ENCODE peak calls at places on chromosome 4, in six cellular contexts. J, M, T, Y, U and V are unnamed samples.

GRCh38 chr4:86948276-86948675 is 13.5 kb downstream of the AFF1 start:
- DNase-seq in J (no peak), M (no peak), T (no peak), Y (no peak), U (no peak), V (no peak)

GRCh38 chr4:1237981-1238675 is 10.8 kb downstream of the CTBP1 start:
- DNase-seq in J (peak; percentile 42), M (no peak), T (no peak), Y (no peak), U (no peak), V (no peak)

GRCh38 chr4:37542749-37543148 is 143.4 kb downstream of the RELL1 start:
- DNase-seq in J (no peak), M (no peak), T (no peak), Y (no peak), U (no peak), V (no peak)

GRCh38 chr4:74166135-74166534 is 8.2 kb downstream of the MTHFD2L start:
- DNase-seq in J (no peak), M (no peak), T (no peak), Y (no peak), U (no peak), V (no peak)

GRCh38 chr4:1370321-1371124 is 23.5 kb downstream of the UVSSA start:
- DNase-seq in J (no peak), M (no peak), T (peak; percentile 6), Y (no peak), U (no peak), V (no peak)

GRCh38 chr4:151842430-151843079 is 81.7 kb upstream of the GATB start:
- DNase-seq in J (no peak), M (no peak), T (no peak), Y (no peak), U (no peak), V (no peak)

GRCh38 chr4:145735330-145735638 is 55.3 kb downstream of the C4orf51 start:
- DNase-seq in J (no peak), M (peak; percentile 98), T (no peak), Y (no peak), U (no peak), V (no peak)

GRCh38 chr4:110364911-110365520 is 110.9 kb upstream of the ENPEP start:
- DNase-seq in J (no peak), M (peak; percentile 19), T (no peak), Y (no peak), U (no peak), V (no peak)

DNA sequence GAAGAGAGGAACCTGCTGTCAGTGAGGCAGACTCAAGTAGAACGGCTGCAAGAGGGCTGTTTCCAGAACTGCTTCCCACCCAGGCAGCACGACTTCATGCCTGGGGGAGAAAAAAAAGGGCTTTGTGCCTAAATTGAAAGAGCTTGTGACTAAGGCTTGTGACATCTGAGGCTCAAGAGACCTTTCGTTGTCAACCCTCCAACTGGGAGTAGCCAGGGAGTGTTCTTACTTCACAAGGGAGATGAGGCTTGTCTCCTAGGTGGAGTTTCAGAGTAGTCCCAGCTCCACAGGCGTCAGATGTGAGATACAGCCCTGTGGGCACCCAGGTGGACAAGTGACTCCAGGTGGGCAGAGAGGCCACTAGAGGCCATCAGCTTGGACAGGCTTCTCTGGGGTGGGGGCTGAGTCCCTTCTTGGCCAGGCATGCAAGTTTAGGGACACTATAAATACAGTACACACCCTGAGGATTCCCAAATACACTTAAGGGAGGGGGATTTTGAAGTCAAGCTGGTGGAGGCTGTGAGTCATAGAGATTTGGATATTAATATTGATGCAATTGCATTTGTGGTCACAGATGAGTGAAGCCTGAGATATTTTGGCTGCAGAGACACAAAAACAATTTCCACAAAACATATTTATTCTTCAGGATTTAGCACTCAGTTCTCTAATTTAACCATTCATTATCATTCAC is 40.1 kb upstream of the SETD7 start:
- DNase-seq in J (no peak), M (peak; percentile 67), T (no peak), Y (no peak), U (peak; percentile 67), V (no peak)
- TF ChIP-seq CTCF in J (no peak), M (no peak), T (no peak), Y (no peak), U (no peak), V (no peak)

GRCh38 chr4:170400346-170400745 is 310.6 kb upstream of the AADAT start:
- DNase-seq in J (no peak), M (no peak), T (no peak), Y (no peak), U (no peak), V (no peak)
- TF ChIP-seq CTCF in J (no peak), M (no peak), T (no peak), Y (no peak), U (no peak), V (no peak)

GRCh38 chr4:6574747-6575502 is at the start of gene MAN2B2:
- DNase-seq in J (peak; percentile 98), M (peak; percentile 67), T (peak; percentile 89), Y (peak; percentile 44), U (peak; percentile 79), V (peak; percentile 97)
- TF ChIP-seq CTCF in J (no peak), M (no peak), T (no peak), Y (no peak), U (no peak), V (no peak)

GRCh38 chr4:163111588-163111987 is 55.1 kb downstream of the NAF1 start:
- DNase-seq in J (no peak), M (no peak), T (no peak), Y (no peak), U (no peak), V (no peak)

GRCh38 chr4:163108614-163109013 is 58.1 kb downstream of the NAF1 start:
- DNase-seq in J (no peak), M (no peak), T (no peak), Y (no peak), U (no peak), V (no peak)

GRCh38 chr4:163109967-163110366 is 56.7 kb downstream of the NAF1 start:
- DNase-seq in J (no peak), M (no peak), T (no peak), Y (no peak), U (no peak), V (no peak)

GRCh38 chr4:163110442-163110841 is 56.2 kb downstream of the NAF1 start:
- DNase-seq in J (no peak), M (no peak), T (no peak), Y (no peak), U (no peak), V (no peak)

GRCh38 chr4:163107754-163108153 is 58.9 kb downstream of the NAF1 start:
- DNase-seq in J (no peak), M (peak; percentile 8), T (no peak), Y (no peak), U (no peak), V (no peak)
- TF ChIP-seq CTCF in J (no peak), M (peak; percentile 23), T (no peak), Y (no peak), U (no peak), V (peak; percentile 11)

GRCh38 chr4:107757860-107758476 is 37.9 kb upstream of the PAPSS1 start:
- DNase-seq in J (no peak), M (peak; percentile 47), T (no peak), Y (no peak), U (no peak), V (peak; percentile 20)
- TF ChIP-seq CTCF in J (peak; percentile 80), M (peak; percentile 57), T (no peak), Y (peak; percentile 54), U (peak; percentile 67), V (peak; percentile 40)

GRCh38 chr4:14143892-14144291 is 516.4 kb upstream of the BOD1L1 start:
- DNase-seq in J (no peak), M (no peak), T (no peak), Y (no peak), U (no peak), V (no peak)
- TF ChIP-seq CTCF in J (no peak), M (no peak), T (no peak), Y (no peak), U (no peak), V (no peak)

GRCh38 chr4:3442460-3442958 is 741 bp downstream of the HGFAC start:
- DNase-seq in J (no peak), M (no peak), T (no peak), Y (no peak), U (no peak), V (no peak)

GRCh38 chr4:3444351-3445110 is 2.8 kb downstream of the HGFAC start:
- DNase-seq in J (no peak), M (no peak), T (no peak), Y (no peak), U (no peak), V (no peak)

GRCh38 chr4:3445111-3445820 is 3.5 kb downstream of the HGFAC start:
- DNase-seq in J (no peak), M (no peak), T (no peak), Y (no peak), U (no peak), V (no peak)

GRCh38 chr4:3442959-3443749 is 1.4 kb downstream of the HGFAC start:
- DNase-seq in J (peak; percentile 94), M (peak; percentile 8), T (peak; percentile 77), Y (no peak), U (peak; percentile 18), V (peak; percentile 93)

GRCh38 chr4:3443750-3444309 is 2.1 kb downstream of the HGFAC start:
- DNase-seq in J (no peak), M (no peak), T (no peak), Y (no peak), U (no peak), V (no peak)
- TF ChIP-seq CTCF in J (peak; percentile 54), M (no peak), T (no peak), Y (no peak), U (no peak), V (no peak)

GRCh38 chr4:140754918-140755810 is 1.0 kb downstream of the TBC1D9 start:
- DNase-seq in J (no peak), M (no peak), T (no peak), Y (no peak), U (no peak), V (no peak)

GRCh38 chr4:140757220-140757607 is 1.0 kb upstream of the TBC1D9 start:
- DNase-seq in J (no peak), M (no peak), T (no peak), Y (no peak), U (no peak), V (no peak)

GRCh38 chr4:140752669-140753068 is 3.5 kb downstream of the TBC1D9 start:
- DNase-seq in J (no peak), M (no peak), T (no peak), Y (no peak), U (no peak), V (no peak)

GRCh38 chr4:140755811-140756291 is 334 bp downstream of the TBC1D9 start:
- DNase-seq in J (peak; percentile 80), M (peak; percentile 54), T (peak; percentile 53), Y (no peak), U (peak; percentile 11), V (peak; percentile 57)

DNA sequence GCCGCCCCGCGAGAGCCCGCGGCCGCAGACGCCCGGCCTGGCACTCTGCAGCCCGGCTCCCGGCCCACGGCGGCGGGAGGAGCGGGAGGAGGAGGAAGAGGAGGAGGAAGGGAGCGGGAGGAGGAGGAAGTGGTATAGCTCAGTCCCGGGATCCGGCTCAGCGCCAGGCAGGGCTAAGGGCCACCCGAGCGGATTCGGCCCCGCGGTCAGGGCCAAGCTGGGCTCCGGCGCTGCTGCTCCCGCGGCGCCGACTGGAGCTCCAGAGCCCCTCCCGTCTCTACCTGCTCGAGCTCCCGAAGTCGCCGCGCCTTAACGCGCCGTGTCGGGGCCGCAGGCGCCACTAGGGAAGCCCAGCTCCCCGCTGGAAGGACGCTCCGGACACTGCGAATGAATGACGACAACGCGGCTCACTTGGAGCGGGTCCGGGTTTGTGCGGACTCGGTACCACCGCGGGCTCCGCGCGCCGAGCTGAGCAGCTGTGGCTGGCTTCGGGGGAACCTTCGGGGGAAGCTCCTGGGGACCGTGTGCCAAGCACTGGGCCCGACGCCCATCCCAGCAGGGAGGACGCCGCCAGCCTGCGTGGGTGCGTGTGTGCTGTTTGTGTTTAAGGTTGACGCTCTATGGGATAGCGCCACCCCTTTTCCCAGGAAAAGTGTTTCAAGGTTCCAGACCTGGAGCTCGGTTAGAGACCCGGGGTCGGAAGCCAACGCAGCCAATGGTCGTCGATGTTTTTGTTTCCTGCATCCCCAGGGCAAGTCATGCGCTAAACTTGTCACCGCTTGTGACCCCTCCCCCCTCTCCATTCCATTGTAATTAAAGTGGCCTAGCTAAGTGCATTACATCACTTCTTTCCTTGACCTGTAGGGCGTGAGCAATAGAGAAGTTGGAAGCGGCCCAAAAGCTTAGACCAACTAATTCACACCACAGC is at the start of gene TBC1D9:
- DNase-seq in J (peak; percentile 65), M (peak; percentile 78), T (peak; percentile 82), Y (peak; percentile 20), U (peak; percentile 81), V (peak; percentile 40)
- TF ChIP-seq CTCF in J (peak; percentile 1), M (no peak), T (no peak), Y (no peak), U (no peak), V (no peak)